ENCODE peak calls at places on chromosomes 11 and 22, in ten cellular contexts. I is heart right ventricle, K is tibial artery, T is GM23338, N is skeletal muscle cell, Y is NB4, O is spleen, S is fibroblast of pulmonary artery, X is left ventricle myocardium inferior, F is fibroblast of lung. V is an unnamed sample.

GRCh38 chr11:68008381-68009337 is 1.5 kb upstream of the ALDH3B1 start:
- DNase-seq in I (no peak), K (no peak), T (no peak), N (no peak), Y (peak), O (peak), S (no peak), X (no peak), F (no peak), V (no peak)

GRCh38 chr22:48941903-48942625 is 885.6 kb downstream of the BRD1 start:
- DNase-seq in I (no peak), K (peak), T (no peak), N (no peak), Y (no peak), O (peak), S (no peak), X (no peak), F (no peak), V (no peak)

GRCh38 chr11:102320679-102321078 is 3.4 kb downstream of the BIRC3 start:
- DNase-seq in I (no peak), K (no peak), T (no peak), N (no peak), Y (no peak), O (no peak), S (no peak), X (no peak), F (no peak), V (no peak)

GRCh38 chr22:45188779-45189178 is 25.1 kb downstream of the NUP50 start:
- DNase-seq in I (no peak), K (no peak), T (no peak), N (no peak), Y (no peak), O (peak), S (no peak), X (no peak), F (no peak), V (no peak)

GRCh38 chr11:11558352-11558751 is 63.5 kb downstream of the GALNT18 start:
- DNase-seq in I (peak), K (peak), T (no peak), N (no peak), Y (no peak), O (no peak), S (no peak), X (no peak), F (no peak), V (no peak)

GRCh38 chr11:123493393-123494063 is 63.5 kb downstream of the GRAMD1B start:
- DNase-seq in I (no peak), K (no peak), T (peak), N (no peak), Y (no peak), O (no peak), S (no peak), X (no peak), F (no peak), V (no peak)

GRCh38 chr22:44172370-44173108 is 8.2 kb upstream of the PARVG start:
- DNase-seq in I (peak), K (peak), T (peak), N (no peak), Y (peak), O (peak), S (no peak), X (peak), F (no peak), V (no peak)

GRCh38 chr11:74272276-74272675 is 39.2 kb downstream of the P4HA3 start:
- DNase-seq in I (no peak), K (no peak), T (no peak), N (no peak), Y (no peak), O (no peak), S (no peak), X (no peak), F (no peak), V (no peak)

GRCh38 chr11:116170526-116171120 is 602.2 kb downstream of the BUD13 start:
- DNase-seq in I (peak), K (no peak), T (peak), N (no peak), Y (peak), O (no peak), S (no peak), X (no peak), F (no peak), V (no peak)

GRCh38 chr11:76077575-76078150 is 128.6 kb downstream of the WNT11 start:
- DNase-seq in I (no peak), K (no peak), T (no peak), N (no peak), Y (peak), O (no peak), S (peak), X (no peak), F (no peak), V (peak)

GRCh38 chr22:24433001-24433867 is 5.8 kb downstream of the ADORA2A start:
- DNase-seq in I (no peak), K (no peak), T (no peak), N (no peak), Y (no peak), O (peak), S (no peak), X (no peak), F (no peak), V (no peak)

GRCh38 chr11:838441-839279 is 3.7 kb downstream of the POLR2L start:
- DNase-seq in I (no peak), K (no peak), T (peak), N (no peak), Y (peak), O (no peak), S (no peak), X (no peak), F (no peak), V (peak)

GRCh38 chr11:69650081-69650831 is 9.3 kb downstream of the CCND1 start:
- DNase-seq in I (no peak), K (no peak), T (no peak), N (no peak), Y (no peak), O (peak), S (no peak), X (no peak), F (no peak), V (no peak)
- H3K4me3 ChIP-seq in I (no peak), K (no peak), T (no peak), N (no peak), Y (no peak), O (no peak), S (no peak), X (no peak), F (no peak), V (no peak)

GRCh38 chr11:128840783-128841182 is 26.3 kb downstream of the KCNJ1 start:
- DNase-seq in I (no peak), K (no peak), T (no peak), N (no peak), Y (no peak), O (no peak), S (no peak), X (no peak), F (no peak), V (no peak)
- H3K4me3 ChIP-seq in I (no peak), K (no peak), T (no peak), N (no peak), Y (no peak), O (no peak), S (no peak), X (no peak), F (no peak), V (no peak)

GRCh38 chr11:63933459-63933858 is 5.3 kb upstream of the NAA40 start:
- DNase-seq in I (no peak), K (no peak), T (no peak), N (no peak), Y (no peak), O (no peak), S (no peak), X (no peak), F (no peak), V (peak)
- H3K4me3 ChIP-seq in I (no peak), K (no peak), T (no peak), N (no peak), Y (no peak), O (no peak), S (no peak), X (no peak), F (no peak), V (no peak)

GRCh38 chr11:83158474-83158786 is 1.5 kb downstream of the PCF11 start:
- DNase-seq in I (no peak), K (no peak), T (no peak), N (no peak), Y (no peak), O (no peak), S (no peak), X (no peak), F (no peak), V (no peak)

GRCh38 chr11:83158965-83159900 is 2.3 kb downstream of the PCF11 start:
- DNase-seq in I (no peak), K (no peak), T (no peak), N (no peak), Y (no peak), O (no peak), S (no peak), X (no peak), F (no peak), V (no peak)

GRCh38 chr11:83159901-83160865 is 3.3 kb downstream of the PCF11 start:
- DNase-seq in I (no peak), K (no peak), T (no peak), N (no peak), Y (peak), O (peak), S (peak), X (no peak), F (peak), V (peak)

GRCh38 chr11:83162377-83162776 is 5.4 kb downstream of the PCF11 start:
- DNase-seq in I (no peak), K (no peak), T (no peak), N (no peak), Y (no peak), O (no peak), S (no peak), X (no peak), F (peak), V (peak)

DNA sequence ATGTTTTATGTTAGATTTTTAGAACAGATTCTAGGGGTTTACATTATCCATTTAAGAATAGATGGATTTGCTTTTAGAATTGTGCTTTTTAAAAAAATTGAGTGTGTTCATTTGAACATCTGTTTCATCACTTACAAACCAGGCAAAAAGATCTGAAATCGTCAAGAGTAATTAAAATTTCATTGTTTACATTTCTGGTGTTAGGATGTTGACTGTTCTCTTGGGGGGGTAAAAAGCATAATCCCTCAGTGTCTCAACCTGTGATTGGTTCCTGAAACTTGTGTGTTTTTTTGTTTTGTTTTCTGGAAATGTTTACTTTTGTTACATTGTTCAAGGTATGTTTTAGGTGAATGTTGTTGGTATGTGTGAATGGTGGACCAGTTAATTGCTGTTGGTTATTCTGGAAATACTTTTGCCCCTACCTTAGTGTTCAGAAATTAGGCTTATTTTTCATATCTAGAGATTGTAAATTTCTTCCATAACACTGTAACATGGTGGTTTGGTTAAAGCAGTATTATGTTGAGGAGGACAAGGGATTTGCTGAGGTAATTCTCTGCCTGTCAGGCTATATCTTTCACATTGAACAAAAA is 4.8 kb downstream of the PCF11 start:
- DNase-seq in I (no peak), K (no peak), T (no peak), N (no peak), Y (no peak), O (no peak), S (no peak), X (no peak), F (no peak), V (no peak)
- H3K4me3 ChIP-seq in I (no peak), K (no peak), T (no peak), N (no peak), Y (peak), O (no peak), S (no peak), X (peak), F (peak), V (no peak)

DNA sequence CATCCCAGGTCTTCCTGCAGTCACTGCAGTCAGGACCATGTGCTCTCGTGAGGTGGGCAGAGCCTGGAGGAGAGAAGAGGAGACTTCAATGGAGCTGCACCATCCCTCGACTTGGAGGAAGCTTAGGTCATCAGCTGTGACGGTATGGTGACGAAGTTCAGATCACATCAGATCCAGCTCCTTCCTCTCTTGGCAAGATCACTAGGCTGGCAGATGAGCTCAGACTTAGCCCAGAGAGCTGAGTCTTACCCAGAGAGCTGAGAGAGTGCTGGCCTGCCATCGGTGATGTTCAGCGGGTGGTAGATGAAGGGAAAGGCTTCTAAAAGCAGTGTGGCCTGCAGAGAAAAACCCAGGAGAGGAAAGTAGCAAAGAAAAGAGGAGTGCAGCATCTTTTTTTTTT is 1.8 kb upstream of the SLC15A3 start:
- DNase-seq in I (no peak), K (no peak), T (no peak), N (no peak), Y (no peak), O (peak), S (peak), X (no peak), F (no peak), V (peak)
- H3K4me3 ChIP-seq in I (no peak), K (no peak), T (no peak), N (no peak), Y (no peak), O (no peak), S (no peak), X (no peak), F (no peak), V (no peak)

V was measured in fibroblast of the aortic adventitia.